ENCODE peak calls at places on chromosomes 5 and 9, in six cellular contexts. W is K562, T is H1, D is GM12891, C is GM12878, N is HepG2. Y is an unnamed sample.
A peak's percentile ranks its signal among the peaks of the same experiment; 100 is the strongest.

GRCh38 chr9:134503301-134504105 is 138.1 kb upstream of the COL5A1 start:
- DNase-seq in W (no peak), T (no peak), D (no peak), C (no peak), N (no peak), Y (no peak)

GRCh38 chr5:65837139-65837538 is 89.2 kb upstream of the ERBIN start:
- DNase-seq in W (no peak), T (no peak), D (no peak), C (no peak), N (no peak), Y (no peak)

GRCh38 chr5:135135530-135136201 is 101.6 kb upstream of the PITX1 start:
- DNase-seq in W (peak; percentile 52), T (no peak), D (no peak), C (no peak), N (no peak), Y (no peak)

GRCh38 chr9:6461619-6462018 is 48.6 kb downstream of the UHRF2 start:
- DNase-seq in W (no peak), T (no peak), D (no peak), C (no peak), N (no peak), Y (no peak)

GRCh38 chr5:41721521-41721920 is 148.7 kb downstream of the OXCT1 start:
- DNase-seq in W (no peak), T (no peak), D (no peak), C (no peak), N (no peak), Y (no peak)

GRCh38 chr5:168480601-168481000 is 5.7 kb upstream of the RARS1 start:
- DNase-seq in W (no peak), T (no peak), D (no peak), C (no peak), N (no peak), Y (no peak)

GRCh38 chr9:135046156-135047025 is 41.1 kb upstream of the OLFM1 start:
- DNase-seq in W (no peak), T (no peak), D (no peak), C (no peak), N (no peak), Y (no peak)

GRCh38 chr5:100505984-100506670 is 29.0 kb upstream of the FAM174A start:
- DNase-seq in W (no peak), T (no peak), D (no peak), C (no peak), N (no peak), Y (no peak)

GRCh38 chr5:140114341-140115185 is 654 bp downstream of the PURA start:
- DNase-seq in W (peak; percentile 39), T (peak; percentile 79), D (no peak), C (no peak), N (no peak), Y (peak; percentile 31)

GRCh38 chr5:137414112-137414511 is 85.0 kb downstream of the SPOCK1 start:
- DNase-seq in W (no peak), T (no peak), D (no peak), C (no peak), N (no peak), Y (no peak)

GRCh38 chr9:120561699-120562098 is 18.3 kb downstream of the CDK5RAP2 start:
- DNase-seq in W (no peak), T (no peak), D (no peak), C (no peak), N (no peak), Y (no peak)

GRCh38 chr5:68086857-68087256 is 128.7 kb upstream of the PIK3R1 start:
- DNase-seq in W (no peak), T (no peak), D (no peak), C (no peak), N (no peak), Y (no peak)

GRCh38 chr9:130745829-130746228 is 52.2 kb downstream of the EXOSC2 start:
- DNase-seq in W (peak; percentile 31), T (no peak), D (no peak), C (no peak), N (no peak), Y (no peak)

GRCh38 chr5:157328277-157328912 is 62.5 kb downstream of the CYFIP2 start:
- DNase-seq in W (peak; percentile 78), T (peak; percentile 54), D (peak; percentile 59), C (no peak), N (peak; percentile 73), Y (peak; percentile 53)

GRCh38 chr5:159965031-159965837 is 43.7 kb upstream of the TTC1 start:
- DNase-seq in W (peak; percentile 50), T (peak; percentile 85), D (no peak), C (no peak), N (peak; percentile 20), Y (no peak)

GRCh38 chr9:7097785-7098420 is 340.1 kb downstream of the KDM4C start:
- DNase-seq in W (no peak), T (no peak), D (no peak), C (no peak), N (no peak), Y (no peak)

GRCh38 chr5:66821626-66822429 is 225.6 kb downstream of the MAST4 start:
- DNase-seq in W (no peak), T (no peak), D (no peak), C (no peak), N (no peak), Y (no peak)

GRCh38 chr9:88651682-88652633 is 117.0 kb downstream of the NXNL2 start:
- DNase-seq in W (peak; percentile 37), T (no peak), D (no peak), C (no peak), N (no peak), Y (no peak)

DNA sequence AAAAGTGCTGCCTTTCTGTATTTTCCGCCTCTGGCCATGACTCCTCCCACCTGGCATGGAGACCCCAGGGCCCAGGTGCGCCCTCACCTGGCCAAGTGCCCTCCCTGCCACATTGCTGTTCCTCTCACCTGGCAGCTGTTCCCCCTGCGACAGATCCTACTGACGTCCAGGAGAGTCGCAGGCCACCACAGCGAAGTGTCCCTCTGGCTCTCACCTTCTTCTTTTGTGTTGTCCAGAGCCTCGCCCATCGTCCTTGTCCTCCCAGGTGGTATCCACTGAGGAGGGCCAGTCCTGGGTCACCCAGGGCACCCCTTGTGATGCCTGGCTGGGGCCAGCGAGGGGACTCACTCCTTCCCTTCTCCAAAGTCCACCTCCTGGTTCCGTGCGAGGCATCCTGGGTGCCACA is 2.6 kb downstream of the NKD2 start:
- DNase-seq in W (peak; percentile 82), T (peak; percentile 90), D (peak; percentile 82), C (no peak), N (peak; percentile 38), Y (peak; percentile 80)
- TF ChIP-seq TAF1 in W (no peak), T (no peak), D (no peak), C (no peak), N (no peak), Y (no peak)

GRCh38 chr5:176535101-176535654 is 2.0 kb downstream of the RNF44 start:
- DNase-seq in W (no peak), T (no peak), D (no peak), C (peak; percentile 46), N (no peak), Y (peak; percentile 28)
- TF ChIP-seq POLR2A in W (no peak), T (no peak), D (peak; percentile 76), C (peak; percentile 68), N (no peak), Y (peak; percentile 64)

GRCh38 chr5:169797577-169797976 is 160.5 kb downstream of the DOCK2 start:
- DNase-seq in W (no peak), T (no peak), D (no peak), C (no peak), N (no peak), Y (no peak)

GRCh38 chr5:169798438-169798837 is 161.4 kb downstream of the DOCK2 start:
- DNase-seq in W (no peak), T (no peak), D (no peak), C (no peak), N (no peak), Y (no peak)

GRCh38 chr5:169798906-169799660 is 162.0 kb downstream of the DOCK2 start:
- DNase-seq in W (no peak), T (no peak), D (no peak), C (no peak), N (no peak), Y (no peak)

GRCh38 chr5:169795311-169795710 is 158.2 kb downstream of the DOCK2 start:
- DNase-seq in W (peak; percentile 20), T (no peak), D (no peak), C (no peak), N (no peak), Y (no peak)

GRCh38 chr5:169796731-169797130 is 159.7 kb downstream of the DOCK2 start:
- DNase-seq in W (no peak), T (no peak), D (no peak), C (no peak), N (no peak), Y (no peak)
- TF ChIP-seq POLR2AphosphoS5 in W (no peak), T (no peak), D (no peak), C (no peak), N (no peak), Y (no peak)

GRCh38 chr9:2274762-2275161 is 259.6 kb downstream of the SMARCA2 start:
- DNase-seq in W (no peak), T (no peak), D (no peak), C (no peak), N (no peak), Y (no peak)
- TF ChIP-seq TAF1 in W (no peak), T (no peak), D (no peak), C (no peak), N (no peak), Y (no peak)

GRCh38 chr5:173055983-173056782 is at the start of gene CREBRF:
- DNase-seq in W (peak; percentile 98), T (peak; percentile 95), D (peak; percentile 86), C (peak; percentile 83), N (peak; percentile 91), Y (peak; percentile 90)
- TF ChIP-seq POLR2A in W (peak; percentile 62), T (no peak), D (peak; percentile 45), C (peak; percentile 73), N (no peak), Y (peak; percentile 83)

GRCh38 chr5:14595189-14595588 is 13.6 kb downstream of the OTULINL start:
- DNase-seq in W (no peak), T (no peak), D (peak; percentile 41), C (peak; percentile 48), N (no peak), Y (peak; percentile 40)
- TF ChIP-seq POLR2AphosphoS5 in W (no peak), T (no peak), D (no peak), C (no peak), N (no peak), Y (no peak)

GRCh38 chr9:101114317-101114716 is 85.8 kb downstream of the PLPPR1 start:
- DNase-seq in W (no peak), T (no peak), D (no peak), C (no peak), N (no peak), Y (no peak)

GRCh38 chr9:101119206-101119819 is 90.8 kb downstream of the PLPPR1 start:
- DNase-seq in W (peak; percentile 35), T (peak; percentile 92), D (peak; percentile 2), C (no peak), N (peak; percentile 57), Y (no peak)

GRCh38 chr9:101117091-101117490 is 88.6 kb downstream of the PLPPR1 start:
- DNase-seq in W (no peak), T (no peak), D (no peak), C (no peak), N (no peak), Y (no peak)

GRCh38 chr9:101115062-101115461 is 86.5 kb downstream of the PLPPR1 start:
- DNase-seq in W (no peak), T (no peak), D (no peak), C (no peak), N (no peak), Y (no peak)
- TF ChIP-seq TAF1 in W (no peak), T (no peak), D (no peak), C (no peak), N (no peak), Y (no peak)